ENCODE peak calls at places on chromosomes 12 and 14, in six cellular contexts. One of them, this sample, is unnamed.
A peak's percentile ranks its signal among the peaks of the same experiment; 100 is the strongest.

GRCh38 chr14:88322505-88323085 is 474 bp downstream of the KCNK10 start:
- DNase-seq in IMR-90: no peak
- DNase-seq in H1: no peak
- DNase-seq in H9: no peak
- DNase-seq in mesenchymal stem cell: no peak
- DNase-seq in neuronal stem cell: no peak
- DNase-seq in this sample: no peak

GRCh38 chr14:104735830-104736642 is 12.0 kb downstream of the ADSS1 start:
- DNase-seq in IMR-90: peak; percentile 68
- DNase-seq in H1: no peak
- DNase-seq in H9: no peak
- DNase-seq in mesenchymal stem cell: peak; percentile 92
- DNase-seq in neuronal stem cell: no peak
- DNase-seq in this sample: no peak

GRCh38 chr12:52007158-52007921 is 594 bp downstream of the TAMALIN start:
- DNase-seq in IMR-90: no peak
- DNase-seq in H1: no peak
- DNase-seq in H9: peak; percentile 49
- DNase-seq in mesenchymal stem cell: peak; percentile 35
- DNase-seq in neuronal stem cell: no peak
- DNase-seq in this sample: no peak

GRCh38 chr12:89610366-89610765 is 84.5 kb upstream of the POC1B start:
- DNase-seq in IMR-90: no peak
- DNase-seq in H1: no peak
- DNase-seq in H9: no peak
- DNase-seq in mesenchymal stem cell: no peak
- DNase-seq in neuronal stem cell: no peak
- DNase-seq in this sample: peak; percentile 40

GRCh38 chr14:24392327-24393098 is 6.3 kb upstream of the NYNRIN start:
- DNase-seq in IMR-90: peak; percentile 67
- DNase-seq in H1: no peak
- DNase-seq in H9: no peak
- DNase-seq in mesenchymal stem cell: peak; percentile 38
- DNase-seq in neuronal stem cell: no peak
- DNase-seq in this sample: peak; percentile 89

GRCh38 chr14:54685286-54685845 is 118.4 kb downstream of the SAMD4A start:
- DNase-seq in IMR-90: no peak
- DNase-seq in H1: no peak
- DNase-seq in H9: no peak
- DNase-seq in mesenchymal stem cell: no peak
- DNase-seq in neuronal stem cell: no peak
- DNase-seq in this sample: no peak

GRCh38 chr14:47675489-47676300 is at the start of gene MDGA2:
- DNase-seq in IMR-90: no peak
- DNase-seq in H1: peak; percentile 54
- DNase-seq in H9: peak; percentile 82
- DNase-seq in mesenchymal stem cell: peak; percentile 74
- DNase-seq in neuronal stem cell: peak; percentile 56
- DNase-seq in this sample: peak; percentile 5

GRCh38 chr12:23204933-23205778 is 580.2 kb downstream of the ETNK1 start:
- DNase-seq in IMR-90: peak; percentile 67
- DNase-seq in H1: no peak
- DNase-seq in H9: no peak
- DNase-seq in mesenchymal stem cell: peak; percentile 67
- DNase-seq in neuronal stem cell: peak; percentile 50
- DNase-seq in this sample: no peak

GRCh38 chr12:76259660-76260389 is 88.4 kb downstream of the BBS10 start:
- DNase-seq in IMR-90: peak; percentile 94
- DNase-seq in H1: no peak
- DNase-seq in H9: no peak
- DNase-seq in mesenchymal stem cell: peak; percentile 85
- DNase-seq in neuronal stem cell: no peak
- DNase-seq in this sample: no peak

GRCh38 chr12:92108651-92109050 is 37.0 kb downstream of the BTG1 start:
- DNase-seq in IMR-90: peak; percentile 78
- DNase-seq in H1: no peak
- DNase-seq in H9: no peak
- DNase-seq in mesenchymal stem cell: peak; percentile 77
- DNase-seq in neuronal stem cell: no peak
- DNase-seq in this sample: no peak

GRCh38 chr12:132557969-132558856 is 52.2 kb downstream of the LRCOL1 start:
- DNase-seq in IMR-90: no peak
- DNase-seq in H1: no peak
- DNase-seq in H9: no peak
- DNase-seq in mesenchymal stem cell: no peak
- DNase-seq in neuronal stem cell: no peak
- DNase-seq in this sample: peak; percentile 38

GRCh38 chr12:109458771-109459208 is 18.3 kb downstream of the KCTD10 start:
- DNase-seq in IMR-90: peak; percentile 74
- DNase-seq in H1: no peak
- DNase-seq in H9: peak; percentile 80
- DNase-seq in mesenchymal stem cell: peak; percentile 83
- DNase-seq in neuronal stem cell: peak; percentile 35
- DNase-seq in this sample: no peak

GRCh38 chr14:99602054-99602787 is 1.8 kb downstream of the CCDC85C start:
- DNase-seq in IMR-90: peak; percentile 37
- DNase-seq in H1: no peak
- DNase-seq in H9: no peak
- DNase-seq in mesenchymal stem cell: no peak
- DNase-seq in neuronal stem cell: no peak
- DNase-seq in this sample: peak; percentile 55

GRCh38 chr12:19710811-19711793 is 271.8 kb downstream of the AEBP2 start:
- DNase-seq in IMR-90: no peak
- DNase-seq in H1: no peak
- DNase-seq in H9: no peak
- DNase-seq in mesenchymal stem cell: peak; percentile 22
- DNase-seq in neuronal stem cell: no peak
- DNase-seq in this sample: no peak

GRCh38 chr12:46269429-46270241 is 792 bp upstream of the SLC38A1 start:
- DNase-seq in IMR-90: no peak
- DNase-seq in H1: no peak
- DNase-seq in H9: peak; percentile 64
- DNase-seq in mesenchymal stem cell: peak; percentile 52
- DNase-seq in neuronal stem cell: no peak
- DNase-seq in this sample: peak; percentile 61

GRCh38 chr14:74852922-74853530 is 22.9 kb downstream of the PROX2 start:
- DNase-seq in IMR-90: peak; percentile 84
- DNase-seq in H1: no peak
- DNase-seq in H9: no peak
- DNase-seq in mesenchymal stem cell: peak; percentile 37
- DNase-seq in neuronal stem cell: no peak
- DNase-seq in this sample: no peak

GRCh38 chr14:24260026-24260779 is 2.8 kb downstream of the TGM1 start:
- DNase-seq in IMR-90: no peak
- DNase-seq in H1: no peak
- DNase-seq in H9: no peak
- DNase-seq in mesenchymal stem cell: no peak
- DNase-seq in neuronal stem cell: no peak
- DNase-seq in this sample: no peak

GRCh38 chr14:55133416-55133815 is 4.4 kb downstream of the LGALS3 start:
- DNase-seq in IMR-90: peak; percentile 43
- DNase-seq in H1: no peak
- DNase-seq in H9: no peak
- DNase-seq in mesenchymal stem cell: peak; percentile 35
- DNase-seq in neuronal stem cell: no peak
- DNase-seq in this sample: peak; percentile 70

GRCh38 chr12:107302649-107303386 is 209.5 kb upstream of the CRY1 start:
- DNase-seq in IMR-90: no peak
- DNase-seq in H1: no peak
- DNase-seq in H9: no peak
- DNase-seq in mesenchymal stem cell: no peak
- DNase-seq in neuronal stem cell: no peak
- DNase-seq in this sample: no peak

GRCh38 chr12:108319277-108320234 is 19.6 kb downstream of the CMKLR1 start:
- DNase-seq in IMR-90: no peak
- DNase-seq in H1: no peak
- DNase-seq in H9: no peak
- DNase-seq in mesenchymal stem cell: no peak
- DNase-seq in neuronal stem cell: no peak
- DNase-seq in this sample: no peak

GRCh38 chr12:90368081-90368480 is 586.9 kb downstream of the CCER1 start:
- DNase-seq in IMR-90: no peak
- DNase-seq in H1: no peak
- DNase-seq in H9: no peak
- DNase-seq in mesenchymal stem cell: no peak
- DNase-seq in neuronal stem cell: no peak
- DNase-seq in this sample: no peak

GRCh38 chr14:94382099-94382498 is 6.3 kb downstream of the SERPINA1 start:
- DNase-seq in IMR-90: no peak
- DNase-seq in H1: no peak
- DNase-seq in H9: no peak
- DNase-seq in mesenchymal stem cell: no peak
- DNase-seq in neuronal stem cell: no peak
- DNase-seq in this sample: no peak

GRCh38 chr12:132475304-132476037 is 14.5 kb upstream of the FBRSL1 start:
- DNase-seq in IMR-90: no peak
- DNase-seq in H1: no peak
- DNase-seq in H9: no peak
- DNase-seq in mesenchymal stem cell: no peak
- DNase-seq in neuronal stem cell: no peak
- DNase-seq in this sample: no peak

GRCh38 chr12:12719496-12719895 is 2.3 kb downstream of the CDKN1B start:
- DNase-seq in IMR-90: no peak
- DNase-seq in H1: no peak
- DNase-seq in H9: no peak
- DNase-seq in mesenchymal stem cell: peak; percentile 38
- DNase-seq in neuronal stem cell: no peak
- DNase-seq in this sample: no peak

GRCh38 chr12:104281636-104282035 is 21.9 kb upstream of the EID3 start:
- DNase-seq in IMR-90: no peak
- DNase-seq in H1: no peak
- DNase-seq in H9: no peak
- DNase-seq in mesenchymal stem cell: peak; percentile 37
- DNase-seq in neuronal stem cell: no peak
- DNase-seq in this sample: no peak

GRCh38 chr14:61475316-61475715 is 153.9 kb downstream of the PRKCH start:
- DNase-seq in IMR-90: peak; percentile 84
- DNase-seq in H1: no peak
- DNase-seq in H9: no peak
- DNase-seq in mesenchymal stem cell: peak; percentile 75
- DNase-seq in neuronal stem cell: peak; percentile 37
- DNase-seq in this sample: no peak

GRCh38 chr12:95796225-95796981 is 5.8 kb upstream of the NTN4 start:
- DNase-seq in IMR-90: no peak
- DNase-seq in H1: no peak
- DNase-seq in H9: no peak
- DNase-seq in mesenchymal stem cell: peak; percentile 54
- DNase-seq in neuronal stem cell: no peak
- DNase-seq in this sample: peak; percentile 48

DNA sequence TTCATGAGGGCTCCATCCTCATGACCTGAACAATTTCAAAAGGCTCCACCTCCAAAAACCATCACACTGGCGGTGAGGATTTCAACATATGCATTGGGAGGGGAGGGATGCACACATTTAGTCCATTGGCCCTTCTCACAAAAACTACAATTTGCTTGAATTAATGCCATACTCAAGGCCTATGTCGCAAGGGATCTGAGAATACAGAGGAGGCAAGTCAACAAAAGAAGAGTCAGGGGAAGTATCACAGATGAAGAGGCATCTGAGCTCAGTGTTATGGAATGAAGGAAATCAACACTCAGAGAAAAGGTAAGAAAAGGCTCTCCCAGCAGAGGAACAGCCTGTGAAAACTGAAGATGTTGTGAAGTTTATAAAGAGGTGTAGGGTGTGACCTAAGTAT is 94.6 kb downstream of the PPM1H start:
- DNase-seq in IMR-90: no peak
- DNase-seq in H1: no peak
- DNase-seq in H9: no peak
- DNase-seq in mesenchymal stem cell: no peak
- DNase-seq in neuronal stem cell: no peak
- DNase-seq in this sample: no peak
- H4K91ac ChIP-seq in IMR-90: no peak overlapping the region
- H4K91ac ChIP-seq in H1: no peak overlapping the region
- H4K91ac ChIP-seq in H9: no peak overlapping the region
- H4K91ac ChIP-seq in mesenchymal stem cell: no peak overlapping the region
- H4K91ac ChIP-seq in neuronal stem cell: no peak overlapping the region
- H4K91ac ChIP-seq in this sample: no peak overlapping the region

GRCh38 chr14:68902357-68902756 is 76.7 kb downstream of the ACTN1 start:
- DNase-seq in IMR-90: no peak
- DNase-seq in H1: no peak
- DNase-seq in H9: no peak
- DNase-seq in mesenchymal stem cell: no peak
- DNase-seq in neuronal stem cell: no peak
- DNase-seq in this sample: no peak

GRCh38 chr14:68896132-68896531 is 83.0 kb downstream of the ACTN1 start:
- DNase-seq in IMR-90: no peak
- DNase-seq in H1: no peak
- DNase-seq in H9: no peak
- DNase-seq in mesenchymal stem cell: no peak
- DNase-seq in neuronal stem cell: no peak
- DNase-seq in this sample: no peak

GRCh38 chr14:68898248-68899032 is 80.7 kb downstream of the ACTN1 start:
- DNase-seq in IMR-90: no peak
- DNase-seq in H1: no peak
- DNase-seq in H9: no peak
- DNase-seq in mesenchymal stem cell: no peak
- DNase-seq in neuronal stem cell: no peak
- DNase-seq in this sample: no peak

GRCh38 chr14:68897559-68898160 is 81.4 kb downstream of the ACTN1 start:
- DNase-seq in IMR-90: no peak
- DNase-seq in H1: no peak
- DNase-seq in H9: no peak
- DNase-seq in mesenchymal stem cell: no peak
- DNase-seq in neuronal stem cell: no peak
- DNase-seq in this sample: no peak

GRCh38 chr14:68899033-68899603 is 80.0 kb downstream of the ACTN1 start:
- DNase-seq in IMR-90: no peak
- DNase-seq in H1: no peak
- DNase-seq in H9: no peak
- DNase-seq in mesenchymal stem cell: no peak
- DNase-seq in neuronal stem cell: no peak
- DNase-seq in this sample: no peak
- H3K4me1 ChIP-seq in IMR-90: peaks cover 15% of the 10 kb centered on the region
- H3K4me1 ChIP-seq in H1: no peaks in the 10 kb centered on the region
- H3K4me1 ChIP-seq in H9: no peaks in the 10 kb centered on the region
- H3K4me1 ChIP-seq in mesenchymal stem cell: peaks cover 19% of the 10 kb centered on the region
- H3K4me1 ChIP-seq in neuronal stem cell: no peaks in the 10 kb centered on the region
- H3K4me1 ChIP-seq in this sample: peaks cover 2% of the 10 kb centered on the region

DNA sequence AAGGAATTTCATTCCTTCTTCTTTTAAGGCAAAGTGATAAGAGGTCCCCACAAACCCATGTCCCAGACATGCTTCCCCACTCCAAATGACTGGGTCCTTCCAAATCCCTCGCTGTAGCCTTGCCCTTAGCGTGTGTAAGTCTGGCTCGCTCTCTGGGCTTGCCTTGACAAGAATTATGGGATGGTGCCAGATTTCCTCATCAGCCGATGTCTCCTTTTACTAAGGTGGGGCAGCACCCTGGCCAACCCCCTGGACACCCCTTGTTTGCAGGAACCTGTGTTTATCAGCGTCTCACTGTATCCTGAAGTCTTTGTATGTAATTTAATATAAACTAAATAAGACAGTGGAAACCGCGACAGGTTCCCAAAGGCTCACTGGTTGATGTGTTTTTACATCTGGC is 493.3 kb downstream of the EGLN3 start:
- DNase-seq in IMR-90: no peak
- DNase-seq in H1: no peak
- DNase-seq in H9: no peak
- DNase-seq in mesenchymal stem cell: no peak
- DNase-seq in neuronal stem cell: no peak
- DNase-seq in this sample: no peak
- H4K91ac ChIP-seq in IMR-90: no peak overlapping the region
- H4K91ac ChIP-seq in H1: no peak overlapping the region
- H4K91ac ChIP-seq in H9: no peak overlapping the region
- H4K91ac ChIP-seq in mesenchymal stem cell: peak overlapping the region; percentile 21
- H4K91ac ChIP-seq in neuronal stem cell: no peak overlapping the region
- H4K91ac ChIP-seq in this sample: no peak overlapping the region

GRCh38 chr12:55722948-55723347 is 2.8 kb downstream of the RDH5 start:
- DNase-seq in IMR-90: no peak
- DNase-seq in H1: no peak
- DNase-seq in H9: no peak
- DNase-seq in mesenchymal stem cell: no peak
- DNase-seq in neuronal stem cell: no peak
- DNase-seq in this sample: no peak
- H3K4me1 ChIP-seq in IMR-90: peaks cover 26% of the 10 kb centered on the region
- H3K4me1 ChIP-seq in H1: peaks cover 20% of the 10 kb centered on the region
- H3K4me1 ChIP-seq in H9: peaks cover 9% of the 10 kb centered on the region
- H3K4me1 ChIP-seq in mesenchymal stem cell: peaks cover 57% of the 10 kb centered on the region
- H3K4me1 ChIP-seq in neuronal stem cell: peaks cover 23% of the 10 kb centered on the region
- H3K4me1 ChIP-seq in this sample: peaks cover 7% of the 10 kb centered on the region